ENCODE peak calls at places on chromosome 19, in five cellular contexts. O is tibial artery; L is CD8-positive, alpha-beta T cell; N is mesendoderm; K is heart right ventricle. R is an unnamed sample.

GRCh38 chr19:33950141-33950805 is 153.6 kb downstream of the KCTD15 start:
- DNase-seq in O (no peak), L (no peak), N (no peak), K (no peak), R (no peak)

GRCh38 chr19:2695288-2695866 is 7.1 kb downstream of the GNG7 start:
- DNase-seq in O (peak; percentile 28), L (no peak), N (no peak), K (peak; percentile 53), R (no peak)

GRCh38 chr19:39372047-39372802 is 18.7 kb downstream of the PAF1 start:
- DNase-seq in O (peak; percentile 90), L (no peak), N (no peak), K (peak; percentile 70), R (peak; percentile 60)

GRCh38 chr19:7595466-7596133 is at the start of gene CAMSAP3:
- DNase-seq in O (no peak), L (no peak), N (peak; percentile 63), K (no peak), R (no peak)

GRCh38 chr19:8456064-8456463 is 11.3 kb downstream of the HNRNPM start:
- DNase-seq in O (no peak), L (no peak), N (peak; percentile 82), K (no peak), R (no peak)

GRCh38 chr19:10352764-10353671 is 13.6 kb upstream of the ICAM3 start:
- DNase-seq in O (no peak), L (no peak), N (peak; percentile 94), K (peak; percentile 87), R (no peak)

GRCh38 chr19:49342291-49342721 is 7.1 kb downstream of the CD37 start:
- DNase-seq in O (no peak), L (no peak), N (no peak), K (no peak), R (no peak)

GRCh38 chr19:39409207-39409885 is 2.7 kb downstream of the ZFP36 start:
- DNase-seq in O (peak; percentile 90), L (peak; percentile 78), N (peak; percentile 94), K (peak; percentile 94), R (peak; percentile 69)

GRCh38 chr19:13002970-13003540 is 7.8 kb downstream of the NFIX start:
- DNase-seq in O (no peak), L (no peak), N (no peak), K (no peak), R (no peak)

GRCh38 chr19:58543826-58544590 is at the start of gene TRIM28:
- DNase-seq in O (peak; percentile 98), L (peak; percentile 100), N (peak; percentile 100), K (peak; percentile 99), R (peak; percentile 92)

GRCh38 chr19:51926426-51926783 is 867 bp upstream of the ZNF613 start:
- DNase-seq in O (no peak), L (no peak), N (no peak), K (no peak), R (no peak)

GRCh38 chr19:29323972-29324680 is 111.2 kb upstream of the UQCRFS1 start:
- DNase-seq in O (no peak), L (no peak), N (no peak), K (no peak), R (no peak)

GRCh38 chr19:52941941-52942370 is 18.7 kb upstream of the ZNF888 start:
- DNase-seq in O (peak; percentile 38), L (no peak), N (peak; percentile 63), K (peak; percentile 35), R (no peak)

GRCh38 chr19:7870571-7871279 is 3.5 kb downstream of the PRR36 start:
- DNase-seq in O (no peak), L (peak; percentile 28), N (peak; percentile 81), K (no peak), R (no peak)

GRCh38 chr19:34365463-34366401 is 736 bp downstream of the GPI start:
- DNase-seq in O (peak; percentile 28), L (no peak), N (peak; percentile 51), K (peak; percentile 52), R (no peak)

GRCh38 chr19:8571006-8571411 is 6.2 kb downstream of the MYO1F start:
- DNase-seq in O (peak; percentile 42), L (peak; percentile 36), N (no peak), K (no peak), R (no peak)

GRCh38 chr19:57888107-57888493 is 737 bp downstream of the ZNF814 start:
- DNase-seq in O (no peak), L (no peak), N (no peak), K (no peak), R (no peak)

GRCh38 chr19:50514346-50515167 is 844 bp upstream of the ASPDH start:
- DNase-seq in O (no peak), L (no peak), N (no peak), K (no peak), R (no peak)

GRCh38 chr19:8481191-8481590 is 21.2 kb downstream of the PRAM1 start:
- DNase-seq in O (no peak), L (no peak), N (no peak), K (no peak), R (no peak)

GRCh38 chr19:33186835-33187540 is 7.1 kb upstream of the LRP3 start:
- DNase-seq in O (no peak), L (no peak), N (no peak), K (no peak), R (no peak)

GRCh38 chr19:31110331-31110730 is 238.9 kb downstream of the TSHZ3 start:
- DNase-seq in O (peak; percentile 22), L (no peak), N (peak; percentile 60), K (no peak), R (no peak)

GRCh38 chr19:29326849-29327840 is 114.2 kb upstream of the UQCRFS1 start:
- DNase-seq in O (no peak), L (no peak), N (peak; percentile 14), K (no peak), R (no peak)

GRCh38 chr19:3275068-3275582 is 50.7 kb downstream of the CELF5 start:
- DNase-seq in O (no peak), L (no peak), N (peak; percentile 85), K (no peak), R (no peak)

GRCh38 chr19:2970201-2970838 is 7.0 kb upstream of the TLE6 start:
- DNase-seq in O (no peak), L (no peak), N (no peak), K (no peak), R (no peak)

GRCh38 chr19:3509566-3509989 is 3.5 kb downstream of the FZR1 start:
- DNase-seq in O (no peak), L (no peak), N (no peak), K (no peak), R (no peak)

GRCh38 chr19:3644351-3645066 is 17.9 kb upstream of the CACTIN start:
- DNase-seq in O (no peak), L (no peak), N (no peak), K (no peak), R (no peak)

GRCh38 chr19:15254547-15254946 is 22.3 kb upstream of the EPHX3 start:
- DNase-seq in O (no peak), L (no peak), N (no peak), K (no peak), R (no peak)

GRCh38 chr19:38006361-38007045 is 99.5 kb downstream of the SIPA1L3 start:
- DNase-seq in O (no peak), L (no peak), N (no peak), K (no peak), R (no peak)
- H3K27ac ChIP-seq in O (no peak overlapping the region), L (no peak overlapping the region), N (no peak overlapping the region), K (no peak overlapping the region), R (no peak overlapping the region)

GRCh38 chr19:17616961-17617806 is 61.7 kb downstream of the COLGALT1 start:
- DNase-seq in O (no peak), L (no peak), N (peak; percentile 77), K (no peak), R (no peak)

GRCh38 chr19:17617807-17618192 is 62.4 kb downstream of the COLGALT1 start:
- DNase-seq in O (no peak), L (no peak), N (no peak), K (no peak), R (no peak)

GRCh38 chr19:17616686-17616960 is 61.2 kb downstream of the COLGALT1 start:
- DNase-seq in O (no peak), L (no peak), N (no peak), K (no peak), R (no peak)

GRCh38 chr19:17614476-17614875 is 59.0 kb downstream of the COLGALT1 start:
- DNase-seq in O (no peak), L (no peak), N (no peak), K (no peak), R (no peak)

DNA sequence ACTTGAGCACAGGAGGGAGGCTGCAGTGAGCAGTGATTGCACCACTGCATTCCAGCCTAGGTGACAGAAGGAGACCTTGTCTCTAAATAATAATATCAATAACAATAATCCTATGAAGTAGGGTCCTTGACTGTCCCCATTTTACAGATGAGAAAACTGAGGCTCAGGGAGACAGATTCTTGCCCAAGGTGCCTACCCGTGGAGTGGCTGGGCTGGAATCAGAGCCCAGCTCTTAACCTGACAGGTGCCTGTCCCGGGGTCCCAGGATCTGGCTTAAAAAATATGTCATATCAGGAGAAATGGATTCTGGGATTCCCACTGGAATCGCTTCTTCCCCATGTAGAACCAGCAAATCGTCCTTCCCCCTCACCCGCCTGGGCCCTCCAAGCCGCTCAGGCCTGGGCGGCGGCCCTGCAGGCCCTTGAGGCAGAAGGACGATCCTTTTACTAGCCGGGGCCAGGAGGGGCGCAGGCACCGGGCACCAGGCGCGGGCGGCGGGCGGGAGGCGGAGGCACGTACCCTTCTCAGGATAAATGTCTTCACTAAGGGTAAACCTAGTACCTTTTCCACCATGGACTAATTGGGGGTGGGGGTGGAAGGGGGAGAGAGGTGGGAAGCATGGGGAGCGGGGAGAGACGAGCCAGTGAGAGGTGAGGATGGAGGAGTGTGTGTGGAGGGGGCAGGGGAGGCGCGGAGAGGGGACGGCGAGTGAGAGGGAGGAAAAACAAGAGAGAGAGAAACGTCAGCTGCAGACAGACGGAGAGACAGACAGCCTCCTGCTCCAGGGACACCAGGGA is 60.6 kb downstream of the COLGALT1 start:
- DNase-seq in O (no peak), L (no peak), N (peak; percentile 14), K (no peak), R (no peak)
- H3K27ac ChIP-seq in O (no peak overlapping the region), L (no peak overlapping the region), N (no peak overlapping the region), K (no peak overlapping the region), R (no peak overlapping the region)

DNA sequence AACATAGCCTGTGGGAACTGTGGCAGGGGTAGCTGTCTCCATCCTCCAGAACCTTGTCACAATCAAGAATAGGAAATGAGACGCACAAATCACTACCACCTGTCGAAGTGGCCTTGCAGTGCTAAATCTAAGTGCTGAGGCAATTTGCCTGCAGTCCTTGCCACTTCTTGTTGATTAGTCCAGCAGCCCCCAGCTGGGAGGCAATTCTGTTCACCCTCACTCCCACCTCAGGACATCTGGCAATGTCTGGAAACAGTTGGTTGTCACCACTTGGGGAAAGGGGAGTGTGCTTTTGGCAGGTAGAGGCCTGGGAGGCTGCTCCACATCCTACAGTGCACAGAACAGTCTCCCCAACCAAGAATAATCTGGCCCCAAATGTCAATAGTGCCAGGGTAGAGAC is 10.7 kb downstream of the RFX2 start:
- DNase-seq in O (no peak), L (no peak), N (no peak), K (no peak), R (no peak)
- H3K27ac ChIP-seq in O (peak overlapping the region; percentile 98), L (no peak overlapping the region), N (no peak overlapping the region), K (peak overlapping the region; percentile 57), R (peak overlapping the region; percentile 84)

DNA sequence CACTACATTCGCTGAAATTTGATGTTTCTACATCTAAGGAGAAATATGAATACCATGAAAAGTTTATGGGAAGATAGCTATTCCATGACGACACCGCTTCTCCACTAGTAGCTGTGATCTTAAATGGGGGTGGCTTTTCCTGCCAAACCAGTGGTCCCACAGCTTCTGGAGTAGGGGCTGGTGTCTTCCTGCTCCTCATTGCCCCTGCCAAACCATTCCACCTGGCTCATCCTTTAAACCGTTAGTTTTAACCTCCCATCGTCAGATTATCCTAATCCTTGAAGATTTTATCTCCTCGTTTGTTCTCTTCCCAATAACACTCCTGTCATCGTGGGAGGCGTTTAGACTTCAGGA is 568 bp upstream of the ZNF230 start:
- DNase-seq in O (no peak), L (no peak), N (no peak), K (no peak), R (no peak)
- H3K27ac ChIP-seq in O (peak overlapping the region; percentile 76), L (peak overlapping the region; percentile 59), N (no peak overlapping the region), K (peak overlapping the region; percentile 83), R (peak overlapping the region; percentile 65)

R was measured in thoracic aorta.